ENCODE peak calls at places on chromosomes 11 and 22, in five cellular contexts. One of them, this sample, is unnamed.

GRCh38 chr11:86990079-86990478 is 34.9 kb upstream of the FZD4 start:
- DNase-seq in anterior cingulate cortex: no peak
- DNase-seq in RWPE1: no peak
- DNase-seq in PC-9: no peak
- DNase-seq in C1 segment of cervical spinal cord: no peak
- DNase-seq in this sample: no peak

GRCh38 chr11:61892085-61892370 is 683 bp upstream of the FADS3 start:
- DNase-seq in anterior cingulate cortex: no peak
- DNase-seq in PC-9: no peak
- DNase-seq in C1 segment of cervical spinal cord: no peak
- DNase-seq in RWPE1: no peak
- DNase-seq in this sample: no peak

GRCh38 chr11:129967996-129968395 is 34.6 kb downstream of the PRDM10 start:
- DNase-seq in C1 segment of cervical spinal cord: no peak
- DNase-seq in anterior cingulate cortex: no peak
- DNase-seq in PC-9: no peak
- DNase-seq in RWPE1: no peak
- DNase-seq in this sample: no peak

GRCh38 chr22:24091551-24092420 is 80.7 kb downstream of the CABIN1 start:
- DNase-seq in PC-9: no peak
- DNase-seq in anterior cingulate cortex: no peak
- DNase-seq in C1 segment of cervical spinal cord: no peak
- DNase-seq in RWPE1: no peak
- DNase-seq in this sample: no peak

GRCh38 chr11:134046681-134047449 is 22.0 kb upstream of the JAM3 start:
- DNase-seq in PC-9: no peak
- DNase-seq in RWPE1: no peak
- DNase-seq in C1 segment of cervical spinal cord: no peak
- DNase-seq in anterior cingulate cortex: no peak
- DNase-seq in this sample: no peak

GRCh38 chr22:46843691-46844297 is 81.3 kb downstream of the TBC1D22A start:
- DNase-seq in anterior cingulate cortex: no peak
- DNase-seq in PC-9: no peak
- DNase-seq in C1 segment of cervical spinal cord: no peak
- DNase-seq in RWPE1: no peak
- DNase-seq in this sample: no peak

GRCh38 chr11:11806074-11806473 is 35.7 kb upstream of the USP47 start:
- DNase-seq in PC-9: no peak
- DNase-seq in RWPE1: no peak
- DNase-seq in anterior cingulate cortex: no peak
- DNase-seq in C1 segment of cervical spinal cord: no peak
- DNase-seq in this sample: no peak

GRCh38 chr11:46332568-46333128 is 14.6 kb upstream of the DGKZ start:
- DNase-seq in RWPE1: no peak
- DNase-seq in anterior cingulate cortex: peak; percentile 12
- DNase-seq in PC-9: no peak
- DNase-seq in C1 segment of cervical spinal cord: no peak
- DNase-seq in this sample: no peak

GRCh38 chr22:22167791-22168189 is 76.8 kb upstream of the VPREB1 start:
- DNase-seq in anterior cingulate cortex: no peak
- DNase-seq in C1 segment of cervical spinal cord: no peak
- DNase-seq in RWPE1: no peak
- DNase-seq in PC-9: no peak
- DNase-seq in this sample: no peak

GRCh38 chr11:117072517-117073218 is 25.6 kb downstream of the SIK3 start:
- DNase-seq in anterior cingulate cortex: no peak
- DNase-seq in RWPE1: peak; percentile 85
- DNase-seq in PC-9: peak; percentile 38
- DNase-seq in C1 segment of cervical spinal cord: no peak
- DNase-seq in this sample: no peak

GRCh38 chr22:17569971-17570511 is 6.7 kb downstream of the SLC25A18 start:
- DNase-seq in PC-9: no peak
- DNase-seq in C1 segment of cervical spinal cord: peak; percentile 74
- DNase-seq in RWPE1: no peak
- DNase-seq in anterior cingulate cortex: peak; percentile 52
- DNase-seq in this sample: no peak

GRCh38 chr22:42892571-42893316 is 35.7 kb upstream of the ARFGAP3 start:
- DNase-seq in RWPE1: no peak
- DNase-seq in anterior cingulate cortex: no peak
- DNase-seq in PC-9: no peak
- DNase-seq in C1 segment of cervical spinal cord: no peak
- DNase-seq in this sample: no peak

GRCh38 chr22:40666151-40666848 is 13.0 kb upstream of the MCHR1 start:
- DNase-seq in anterior cingulate cortex: peak; percentile 43
- DNase-seq in RWPE1: no peak
- DNase-seq in PC-9: no peak
- DNase-seq in C1 segment of cervical spinal cord: peak; percentile 24
- DNase-seq in this sample: no peak

GRCh38 chr11:33907419-33907818 is 15.5 kb upstream of the LMO2 start:
- DNase-seq in RWPE1: no peak
- DNase-seq in anterior cingulate cortex: no peak
- DNase-seq in PC-9: no peak
- DNase-seq in C1 segment of cervical spinal cord: no peak
- DNase-seq in this sample: no peak

GRCh38 chr11:116819049-116819448 is 4.1 kb downstream of the APOA4 start:
- DNase-seq in RWPE1: no peak
- DNase-seq in anterior cingulate cortex: no peak
- DNase-seq in C1 segment of cervical spinal cord: no peak
- DNase-seq in PC-9: no peak
- DNase-seq in this sample: no peak

GRCh38 chr22:37179622-37180420 is 8.2 kb downstream of the C1QTNF6 start:
- DNase-seq in anterior cingulate cortex: no peak
- DNase-seq in PC-9: peak; percentile 92
- DNase-seq in RWPE1: no peak
- DNase-seq in C1 segment of cervical spinal cord: no peak
- DNase-seq in this sample: no peak

GRCh38 chr11:95142431-95142830 is 52.8 kb downstream of the ENDOD1 start:
- DNase-seq in C1 segment of cervical spinal cord: no peak
- DNase-seq in anterior cingulate cortex: no peak
- DNase-seq in RWPE1: no peak
- DNase-seq in PC-9: no peak
- DNase-seq in this sample: no peak

This sample was measured in H1.